ENCODE peak calls at places on chromosomes 5 and 9, in ten cellular contexts. D is pancreas; M is NCI-H2081; O is heart left ventricle; V is nucleus accumbens; G is activated CD8-positive, alpha-beta memory T cell treated with anti-CD3 and anti-CD28 coated beads, Interleukin-2, amount 50 U/mL, for 48 hours; Q is stimulated activated CD4-positive, alpha-beta T cell treated with anti-CD3 and anti-CD28 coated beads, Interleukin-15, amount 100 ng/mL, for 24 hours; R is iris pigment epithelial cell; P is effector memory CD4-positive, alpha-beta T cell; N is T-helper 2 cell. A is an unnamed sample.

GRCh38 chr5:6269925-6270324 is 108.4 kb downstream of the MED10 start:
- DNase-seq in V (no peak), Q (no peak), M (no peak), N (no peak), O (no peak), D (no peak), P (no peak), R (no peak), G (no peak), A (no peak)

GRCh38 chr5:58683567-58683966 is 100.7 kb downstream of the RAB3C start:
- DNase-seq in O (no peak), Q (no peak), R (no peak), G (no peak), V (no peak), M (no peak), D (no peak), N (no peak), P (no peak), A (no peak)

GRCh38 chr5:149828161-149829011 is 98.3 kb downstream of the PPARGC1B start:
- DNase-seq in R (peak; percentile 95), D (peak; percentile 94), N (peak; percentile 73), G (peak; percentile 93), M (peak; percentile 69), O (peak; percentile 85), Q (peak; percentile 86), V (peak; percentile 62), P (peak; percentile 47), A (peak; percentile 78)

GRCh38 chr9:18493361-18494015 is 19.5 kb downstream of the ADAMTSL1 start:
- DNase-seq in R (no peak), D (no peak), V (no peak), G (no peak), N (no peak), P (no peak), Q (no peak), M (no peak), O (no peak), A (no peak)

GRCh38 chr5:175678074-175678473 is 20.2 kb downstream of the HRH2 start:
- DNase-seq in D (no peak), Q (no peak), M (no peak), G (no peak), N (no peak), O (no peak), V (no peak), R (no peak), P (no peak), A (no peak)

GRCh38 chr5:66246621-66247020 is 102.5 kb downstream of the SREK1 start:
- DNase-seq in G (no peak), R (peak; percentile 70), D (no peak), V (no peak), Q (no peak), O (no peak), P (no peak), N (no peak), M (no peak), A (no peak)

GRCh38 chr9:112421771-112422222 is 41.9 kb downstream of the HSDL2 start:
- DNase-seq in G (no peak), R (peak; percentile 54), P (no peak), M (no peak), D (no peak), V (no peak), N (no peak), Q (no peak), O (no peak), A (no peak)

GRCh38 chr9:128845186-128845931 is 15.8 kb upstream of the SPOUT1 start:
- DNase-seq in N (no peak), G (no peak), M (peak; percentile 38), D (no peak), P (no peak), V (no peak), R (no peak), Q (no peak), O (no peak), A (no peak)

GRCh38 chr5:100901851-100902341 is 1.2 kb downstream of the ST8SIA4 start:
- DNase-seq in V (no peak), O (peak; percentile 59), R (peak; percentile 1), N (no peak), P (peak; percentile 60), G (peak; percentile 59), D (no peak), Q (peak; percentile 67), M (no peak), A (peak; percentile 8)

GRCh38 chr9:136728548-136729123 is 14.1 kb downstream of the LCN10 start:
- DNase-seq in O (no peak), N (no peak), Q (peak; percentile 39), V (no peak), D (peak; percentile 79), P (no peak), G (no peak), M (no peak), R (peak; percentile 28), A (peak; percentile 85)

GRCh38 chr9:8802242-8802641 is 1002.7 kb upstream of the DMAC1 start:
- DNase-seq in V (no peak), N (no peak), O (no peak), D (no peak), P (no peak), G (no peak), M (peak; percentile 24), R (no peak), Q (no peak), A (no peak)

GRCh38 chr5:81779125-81779934 is 28.4 kb upstream of the SSBP2 start:
- DNase-seq in D (peak; percentile 77), G (peak; percentile 68), M (no peak), P (no peak), O (peak; percentile 60), R (peak; percentile 40), N (no peak), V (no peak), Q (peak; percentile 44), A (peak; percentile 90)

GRCh38 chr5:161302557-161302956 is 244.0 kb downstream of the GABRB2 start:
- DNase-seq in G (no peak), R (no peak), N (no peak), O (no peak), D (no peak), Q (no peak), M (no peak), V (no peak), P (no peak), A (no peak)

GRCh38 chr9:36008774-36009300 is 27.9 kb upstream of the RECK start:
- DNase-seq in N (peak; percentile 37), G (peak; percentile 75), M (peak; percentile 83), D (peak; percentile 63), V (no peak), R (peak; percentile 72), P (peak; percentile 17), O (peak; percentile 15), Q (peak; percentile 77), A (no peak)

GRCh38 chr5:56375011-56375410 is 141.9 kb upstream of the ANKRD55 start:
- DNase-seq in V (no peak), R (no peak), P (no peak), M (peak; percentile 74), Q (no peak), D (no peak), O (peak; percentile 11), N (no peak), G (no peak), A (no peak)

GRCh38 chr5:132426525-132427138 is 57.1 kb downstream of the SLC22A5 start:
- DNase-seq in D (peak; percentile 70), G (peak; percentile 88), P (peak; percentile 63), V (no peak), M (no peak), N (peak; percentile 22), Q (peak; percentile 83), R (peak; percentile 98), O (peak; percentile 56), A (peak; percentile 95)

GRCh38 chr5:153784277-153784676 is 254.4 kb downstream of the FAM114A2 start:
- DNase-seq in D (no peak), O (no peak), Q (no peak), M (no peak), V (no peak), P (no peak), N (no peak), R (no peak), G (no peak), A (no peak)

GRCh38 chr5:149240354-149240998 is 31.2 kb upstream of the AFAP1L1 start:
- DNase-seq in V (no peak), G (peak; percentile 74), Q (peak; percentile 79), D (no peak), N (peak; percentile 60), P (peak; percentile 33), O (peak; percentile 34), R (no peak), M (no peak), A (peak; percentile 50)

GRCh38 chr9:128696923-128697707 is 5.2 kb upstream of the PKN3 start:
- DNase-seq in Q (no peak), O (no peak), N (no peak), P (no peak), R (no peak), D (no peak), V (no peak), G (no peak), M (no peak), A (peak; percentile 6)

GRCh38 chr9:70802206-70802605 is 319.2 kb downstream of the TRPM3 start:
- DNase-seq in O (no peak), N (no peak), G (no peak), Q (no peak), P (no peak), V (no peak), D (no peak), M (no peak), R (peak; percentile 62), A (no peak)

GRCh38 chr9:85430659-85431370 is 310.9 kb downstream of the AGTPBP1 start:
- DNase-seq in R (no peak), D (no peak), Q (no peak), V (peak; percentile 54), O (peak; percentile 48), G (no peak), N (no peak), P (no peak), M (peak; percentile 85), A (no peak)

GRCh38 chr9:13088734-13089427 is 190.6 kb downstream of the MPDZ start:
- DNase-seq in G (no peak), N (no peak), M (peak; percentile 89), Q (no peak), O (no peak), V (peak; percentile 2), R (peak; percentile 55), P (no peak), D (no peak), A (no peak)

GRCh38 chr9:104911029-104911607 is 16.8 kb downstream of the ABCA1 start:
- DNase-seq in O (no peak), P (no peak), R (peak; percentile 72), Q (no peak), M (no peak), D (no peak), G (no peak), N (no peak), V (no peak), A (no peak)

GRCh38 chr5:73853091-73853490 is 227.1 kb downstream of the ARHGEF28 start:
- DNase-seq in Q (no peak), O (no peak), P (no peak), N (no peak), V (no peak), R (peak; percentile 70), D (no peak), M (peak; percentile 14), G (no peak), A (no peak)

GRCh38 chr5:79642210-79642609 is 30.0 kb downstream of the TENT2 start:
- DNase-seq in D (no peak), N (no peak), R (peak; percentile 56), V (no peak), G (no peak), M (no peak), O (no peak), Q (no peak), P (no peak), A (no peak)

GRCh38 chr5:174734571-174735497 is 10.5 kb downstream of the MSX2 start:
- DNase-seq in D (no peak), N (no peak), G (no peak), O (no peak), Q (no peak), V (no peak), R (no peak), M (no peak), P (no peak), A (no peak)

GRCh38 chr5:113043491-113043931 is 66.9 kb downstream of the DCP2 start:
- DNase-seq in Q (peak; percentile 35), O (peak; percentile 72), M (peak; percentile 5), N (no peak), V (no peak), G (peak; percentile 69), P (no peak), R (no peak), D (peak; percentile 66), A (no peak)

GRCh38 chr9:113533335-113534225 is 70.1 kb downstream of the RGS3 start:
- DNase-seq in M (no peak), R (no peak), Q (no peak), V (no peak), D (no peak), O (no peak), G (no peak), P (no peak), N (no peak), A (peak; percentile 50)